ENCODE peak calls at places on chromosomes 11 and 22, in seven cellular contexts. One of them, this sample, is unnamed. For H3K27me3, the result is how much of the 10 kb centered on the place peaks cover.

GRCh38 chr11:101436511-101437142 is 147.2 kb downstream of the TRPC6 start:
- DNase-seq in lower lobe of right lung: no peak
- DNase-seq in tibial nerve: peak
- DNase-seq in brain microvascular endothelial cell: peak
- DNase-seq in colonic mucosa: peak
- DNase-seq in sigmoid colon: no peak
- DNase-seq in heart left ventricle: no peak
- DNase-seq in this sample: no peak

GRCh38 chr11:36009469-36009868 is 65.6 kb downstream of the LDLRAD3 start:
- DNase-seq in lower lobe of right lung: no peak
- DNase-seq in tibial nerve: no peak
- DNase-seq in brain microvascular endothelial cell: no peak
- DNase-seq in colonic mucosa: no peak
- DNase-seq in sigmoid colon: no peak
- DNase-seq in heart left ventricle: no peak
- DNase-seq in this sample: no peak

GRCh38 chr11:47306484-47306844 is 36.5 kb downstream of the MADD start:
- DNase-seq in lower lobe of right lung: no peak
- DNase-seq in tibial nerve: no peak
- DNase-seq in brain microvascular endothelial cell: no peak
- DNase-seq in colonic mucosa: no peak
- DNase-seq in sigmoid colon: no peak
- DNase-seq in heart left ventricle: no peak
- DNase-seq in this sample: no peak

GRCh38 chr22:25475554-25476022 is 88.9 kb upstream of the GRK3 start:
- DNase-seq in lower lobe of right lung: no peak
- DNase-seq in tibial nerve: no peak
- DNase-seq in brain microvascular endothelial cell: peak
- DNase-seq in colonic mucosa: no peak
- DNase-seq in sigmoid colon: peak
- DNase-seq in heart left ventricle: peak
- DNase-seq in this sample: no peak

GRCh38 chr11:2798951-2799761 is 86.4 kb downstream of the CDKN1C start:
- DNase-seq in lower lobe of right lung: peak
- DNase-seq in tibial nerve: no peak
- DNase-seq in brain microvascular endothelial cell: no peak
- DNase-seq in colonic mucosa: peak
- DNase-seq in sigmoid colon: no peak
- DNase-seq in heart left ventricle: no peak
- DNase-seq in this sample: no peak

GRCh38 chr22:19047993-19048392 is 74.2 kb downstream of the DGCR2 start:
- DNase-seq in lower lobe of right lung: no peak
- DNase-seq in tibial nerve: no peak
- DNase-seq in brain microvascular endothelial cell: no peak
- DNase-seq in colonic mucosa: no peak
- DNase-seq in sigmoid colon: no peak
- DNase-seq in heart left ventricle: no peak
- DNase-seq in this sample: no peak

GRCh38 chr22:35422145-35422544 is 22.2 kb downstream of the MCM5 start:
- DNase-seq in lower lobe of right lung: no peak
- DNase-seq in tibial nerve: no peak
- DNase-seq in brain microvascular endothelial cell: no peak
- DNase-seq in colonic mucosa: no peak
- DNase-seq in sigmoid colon: no peak
- DNase-seq in heart left ventricle: no peak
- DNase-seq in this sample: no peak

GRCh38 chr11:120667281-120667680 is 155.7 kb downstream of the GRIK4 start:
- DNase-seq in lower lobe of right lung: no peak
- DNase-seq in tibial nerve: no peak
- DNase-seq in brain microvascular endothelial cell: no peak
- DNase-seq in colonic mucosa: no peak
- DNase-seq in sigmoid colon: no peak
- DNase-seq in heart left ventricle: peak
- DNase-seq in this sample: no peak

GRCh38 chr11:16002942-16003341 is 353.4 kb downstream of the SOX6 start:
- DNase-seq in lower lobe of right lung: no peak
- DNase-seq in tibial nerve: no peak
- DNase-seq in brain microvascular endothelial cell: no peak
- DNase-seq in colonic mucosa: no peak
- DNase-seq in sigmoid colon: no peak
- DNase-seq in heart left ventricle: peak
- DNase-seq in this sample: no peak

GRCh38 chr22:23268139-23268712 is 87.9 kb downstream of the BCR start:
- DNase-seq in lower lobe of right lung: no peak
- DNase-seq in tibial nerve: no peak
- DNase-seq in brain microvascular endothelial cell: no peak
- DNase-seq in colonic mucosa: no peak
- DNase-seq in sigmoid colon: no peak
- DNase-seq in heart left ventricle: no peak
- DNase-seq in this sample: no peak

GRCh38 chr11:73152861-73153483 is 10.9 kb upstream of the FCHSD2 start:
- DNase-seq in lower lobe of right lung: no peak
- DNase-seq in tibial nerve: no peak
- DNase-seq in brain microvascular endothelial cell: no peak
- DNase-seq in colonic mucosa: no peak
- DNase-seq in sigmoid colon: peak
- DNase-seq in heart left ventricle: no peak
- DNase-seq in this sample: no peak

GRCh38 chr11:62669420-62670161 is 1.9 kb upstream of the UQCC3 start:
- DNase-seq in lower lobe of right lung: no peak
- DNase-seq in tibial nerve: no peak
- DNase-seq in brain microvascular endothelial cell: no peak
- DNase-seq in colonic mucosa: peak
- DNase-seq in sigmoid colon: no peak
- DNase-seq in heart left ventricle: no peak
- DNase-seq in this sample: no peak

GRCh38 chr11:101866619-101867491 is 48.0 kb upstream of the CEP126 start:
- DNase-seq in lower lobe of right lung: no peak
- DNase-seq in tibial nerve: no peak
- DNase-seq in brain microvascular endothelial cell: peak
- DNase-seq in colonic mucosa: no peak
- DNase-seq in sigmoid colon: no peak
- DNase-seq in heart left ventricle: no peak
- DNase-seq in this sample: no peak

GRCh38 chr22:50502628-50503474 is 4.7 kb downstream of the LMF2 start:
- DNase-seq in lower lobe of right lung: no peak
- DNase-seq in tibial nerve: no peak
- DNase-seq in brain microvascular endothelial cell: no peak
- DNase-seq in colonic mucosa: no peak
- DNase-seq in sigmoid colon: no peak
- DNase-seq in heart left ventricle: no peak
- DNase-seq in this sample: no peak

GRCh38 chr22:45280583-45280972 is 4.2 kb upstream of the UPK3A start:
- DNase-seq in lower lobe of right lung: no peak
- DNase-seq in tibial nerve: no peak
- DNase-seq in brain microvascular endothelial cell: no peak
- DNase-seq in colonic mucosa: no peak
- DNase-seq in sigmoid colon: no peak
- DNase-seq in heart left ventricle: no peak
- DNase-seq in this sample: no peak

GRCh38 chr22:25111579-25112517 is 87.8 kb upstream of the CRYBB3 start:
- DNase-seq in lower lobe of right lung: peak
- DNase-seq in tibial nerve: peak
- DNase-seq in brain microvascular endothelial cell: no peak
- DNase-seq in colonic mucosa: peak
- DNase-seq in sigmoid colon: no peak
- DNase-seq in heart left ventricle: no peak
- DNase-seq in this sample: peak

GRCh38 chr11:2555376-2555775 is 110.6 kb downstream of the KCNQ1 start:
- DNase-seq in lower lobe of right lung: peak
- DNase-seq in tibial nerve: no peak
- DNase-seq in brain microvascular endothelial cell: no peak
- DNase-seq in colonic mucosa: no peak
- DNase-seq in sigmoid colon: peak
- DNase-seq in heart left ventricle: no peak
- DNase-seq in this sample: no peak

GRCh38 chr22:19068784-19069271 is 53.4 kb downstream of the DGCR2 start:
- DNase-seq in lower lobe of right lung: no peak
- DNase-seq in tibial nerve: no peak
- DNase-seq in brain microvascular endothelial cell: no peak
- DNase-seq in colonic mucosa: no peak
- DNase-seq in sigmoid colon: peak
- DNase-seq in heart left ventricle: no peak
- DNase-seq in this sample: no peak

GRCh38 chr11:57214494-57214893 is 22.6 kb downstream of the APLNR start:
- DNase-seq in lower lobe of right lung: no peak
- DNase-seq in tibial nerve: no peak
- DNase-seq in brain microvascular endothelial cell: peak
- DNase-seq in colonic mucosa: no peak
- DNase-seq in sigmoid colon: no peak
- DNase-seq in heart left ventricle: no peak
- DNase-seq in this sample: no peak

GRCh38 chr11:65424200-65425104 is 1.9 kb downstream of the NEAT1 start:
- DNase-seq in lower lobe of right lung: peak
- DNase-seq in tibial nerve: peak
- DNase-seq in brain microvascular endothelial cell: peak
- DNase-seq in colonic mucosa: peak
- DNase-seq in sigmoid colon: peak
- DNase-seq in heart left ventricle: peak
- DNase-seq in this sample: no peak

GRCh38 chr22:32480238-32480637 is 5.6 kb downstream of the FBXO7 start:
- DNase-seq in lower lobe of right lung: no peak
- DNase-seq in tibial nerve: no peak
- DNase-seq in brain microvascular endothelial cell: no peak
- DNase-seq in colonic mucosa: no peak
- DNase-seq in sigmoid colon: no peak
- DNase-seq in heart left ventricle: no peak
- DNase-seq in this sample: no peak

DNA sequence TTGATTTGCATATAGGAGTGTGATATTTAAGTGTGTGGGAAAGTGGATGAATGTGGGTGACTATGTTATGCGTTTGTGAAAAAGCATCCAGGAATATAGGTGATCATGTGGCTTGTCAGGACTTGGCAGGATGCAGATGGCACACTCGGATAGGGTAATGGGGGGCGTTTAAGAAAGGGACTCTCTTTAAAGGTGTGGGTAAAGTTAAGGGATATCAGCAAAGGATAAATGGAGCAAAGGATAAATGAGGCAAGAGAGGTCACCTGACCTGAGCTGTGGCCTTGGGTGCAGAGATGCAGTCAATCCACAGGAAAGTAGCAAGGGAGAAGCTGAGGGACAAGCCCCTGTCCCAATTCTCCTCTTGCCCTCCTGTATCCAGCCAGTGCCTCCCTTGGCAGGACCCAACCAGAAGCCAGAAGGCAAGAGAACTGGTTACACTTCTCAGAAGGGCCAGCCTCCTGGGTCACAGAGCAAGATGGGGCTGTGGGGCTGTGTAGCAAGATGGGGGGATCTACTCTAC is 47.5 kb upstream of the GRAMD1B start:
- DNase-seq in lower lobe of right lung: no peak
- DNase-seq in tibial nerve: no peak
- DNase-seq in brain microvascular endothelial cell: no peak
- DNase-seq in colonic mucosa: no peak
- DNase-seq in sigmoid colon: no peak
- DNase-seq in heart left ventricle: no peak
- DNase-seq in this sample: no peak
- H3K27me3 ChIP-seq in lower lobe of right lung: under half
- H3K27me3 ChIP-seq in tibial nerve: under half
- H3K27me3 ChIP-seq in brain microvascular endothelial cell: under half
- H3K27me3 ChIP-seq in colonic mucosa: under half
- H3K27me3 ChIP-seq in sigmoid colon: under half
- H3K27me3 ChIP-seq in heart left ventricle: under half
- H3K27me3 ChIP-seq in this sample: under half

GRCh38 chr11:118953265-118953664 is 2.8 kb upstream of the UPK2 start:
- DNase-seq in lower lobe of right lung: no peak
- DNase-seq in tibial nerve: no peak
- DNase-seq in brain microvascular endothelial cell: peak
- DNase-seq in colonic mucosa: no peak
- DNase-seq in sigmoid colon: no peak
- DNase-seq in heart left ventricle: no peak
- DNase-seq in this sample: no peak

GRCh38 chr11:118947091-118947490 is 9.0 kb upstream of the UPK2 start:
- DNase-seq in lower lobe of right lung: no peak
- DNase-seq in tibial nerve: no peak
- DNase-seq in brain microvascular endothelial cell: no peak
- DNase-seq in colonic mucosa: no peak
- DNase-seq in sigmoid colon: no peak
- DNase-seq in heart left ventricle: no peak
- DNase-seq in this sample: no peak

DNA sequence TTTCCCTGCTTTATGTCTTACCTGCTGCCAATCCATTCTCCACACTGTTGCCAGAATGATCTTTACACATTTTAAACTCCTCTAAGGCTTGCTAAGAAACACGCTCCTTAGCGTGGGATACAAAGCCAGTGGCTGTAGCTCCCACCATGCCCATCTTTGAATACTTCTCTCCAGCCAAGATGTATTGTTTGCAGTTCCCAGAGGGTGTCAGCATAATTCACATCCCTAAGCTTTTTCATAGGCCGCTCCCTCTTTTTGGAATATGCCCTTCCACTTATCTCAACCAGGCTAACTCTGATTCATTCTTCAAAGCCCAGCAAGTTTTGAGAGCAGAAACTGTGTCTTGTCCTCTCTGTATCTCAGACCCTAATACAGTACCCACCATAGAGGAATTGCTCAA is 8.1 kb upstream of the UPK2 start:
- DNase-seq in lower lobe of right lung: no peak
- DNase-seq in tibial nerve: no peak
- DNase-seq in brain microvascular endothelial cell: no peak
- DNase-seq in colonic mucosa: no peak
- DNase-seq in sigmoid colon: no peak
- DNase-seq in heart left ventricle: no peak
- DNase-seq in this sample: no peak
- TF ChIP-seq CTCF in lower lobe of right lung: no peak
- TF ChIP-seq CTCF in tibial nerve: no peak
- TF ChIP-seq CTCF in brain microvascular endothelial cell: no peak
- TF ChIP-seq CTCF in colonic mucosa: no peak
- TF ChIP-seq CTCF in sigmoid colon: no peak
- TF ChIP-seq CTCF in heart left ventricle: no peak
- TF ChIP-seq CTCF in this sample: no peak

GRCh38 chr22:22123118-22123959 is 121.2 kb upstream of the VPREB1 start:
- DNase-seq in lower lobe of right lung: no peak
- DNase-seq in tibial nerve: no peak
- DNase-seq in brain microvascular endothelial cell: no peak
- DNase-seq in colonic mucosa: no peak
- DNase-seq in sigmoid colon: no peak
- DNase-seq in heart left ventricle: no peak
- DNase-seq in this sample: no peak
- H3K27me3 ChIP-seq in lower lobe of right lung: under half
- H3K27me3 ChIP-seq in tibial nerve: under half
- H3K27me3 ChIP-seq in brain microvascular endothelial cell: under half
- H3K27me3 ChIP-seq in colonic mucosa: under half
- H3K27me3 ChIP-seq in sigmoid colon: under half
- H3K27me3 ChIP-seq in heart left ventricle: under half
- H3K27me3 ChIP-seq in this sample: under half

DNA sequence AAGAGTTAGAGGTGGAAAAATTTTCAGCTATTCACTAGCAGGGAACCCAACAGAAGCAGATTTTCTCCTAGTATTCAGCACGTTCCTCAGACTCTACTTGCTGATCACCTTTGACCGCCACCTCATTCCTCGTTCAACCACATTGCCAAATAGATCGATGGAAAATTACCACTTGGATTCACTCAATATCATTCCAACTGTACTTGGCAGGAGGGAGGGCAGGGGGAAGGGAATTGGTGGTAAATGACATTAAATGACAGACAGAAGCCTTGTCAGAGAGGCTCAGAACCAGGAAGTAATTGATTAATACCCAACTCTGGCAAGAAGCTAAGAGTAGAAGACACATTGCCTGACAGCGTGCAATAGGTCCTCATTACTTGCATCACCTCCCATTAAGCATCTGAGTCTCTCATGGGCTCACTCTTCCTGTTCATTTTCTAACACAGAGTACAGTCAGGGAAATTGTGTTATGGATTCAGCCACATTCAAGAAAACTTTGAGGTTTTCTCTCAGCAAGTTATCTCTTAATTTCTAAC is 240.5 kb upstream of the FAT3 start:
- DNase-seq in lower lobe of right lung: no peak
- DNase-seq in tibial nerve: no peak
- DNase-seq in brain microvascular endothelial cell: no peak
- DNase-seq in colonic mucosa: no peak
- DNase-seq in sigmoid colon: no peak
- DNase-seq in heart left ventricle: no peak
- DNase-seq in this sample: no peak
- TF ChIP-seq CTCF in lower lobe of right lung: no peak
- TF ChIP-seq CTCF in tibial nerve: no peak
- TF ChIP-seq CTCF in brain microvascular endothelial cell: no peak
- TF ChIP-seq CTCF in colonic mucosa: no peak
- TF ChIP-seq CTCF in sigmoid colon: no peak
- TF ChIP-seq CTCF in heart left ventricle: no peak
- TF ChIP-seq CTCF in this sample: no peak